ENCODE peak calls at places on chromosome 22, in seven cellular contexts. K is upper lobe of left lung; D is heart right ventricle; W is CD8-positive, alpha-beta memory T cell; H is OCI-LY7; E is left ventricle myocardium inferior; S is tibial nerve. Z is an unnamed sample. For H3K4me1, the result is how much of the 10 kb centered on the place peaks cover.

GRCh38 chr22:42313804-42314581 is 43.5 kb upstream of the TCF20 start:
- DNase-seq in H (peak), S (no peak), E (peak), K (no peak), W (no peak), D (no peak), Z (peak)

GRCh38 chr22:17931400-17931825 is 92.9 kb downstream of the MICAL3 start:
- DNase-seq in D (peak), W (no peak), E (peak), H (no peak), K (no peak), S (no peak), Z (peak)

GRCh38 chr22:36641902-36642640 is 61.5 kb downstream of the CACNG2 start:
- DNase-seq in D (no peak), K (no peak), E (no peak), H (no peak), S (no peak), W (no peak), Z (no peak)

GRCh38 chr22:48827904-48828555 is 999.6 kb downstream of the BRD1 start:
- DNase-seq in D (no peak), K (no peak), E (no peak), S (no peak), W (no peak), H (no peak), Z (peak)

GRCh38 chr22:46583571-46583970 is 36.6 kb upstream of the GRAMD4 start:
- DNase-seq in D (no peak), K (no peak), W (no peak), S (no peak), H (no peak), E (peak), Z (no peak)

GRCh38 chr22:20128619-20128901 is 3.0 kb upstream of the ZDHHC8 start:
- DNase-seq in K (no peak), S (no peak), H (no peak), D (no peak), W (no peak), E (no peak), Z (no peak)

GRCh38 chr22:27881404-27881803 is 37.7 kb downstream of the PITPNB start:
- DNase-seq in W (no peak), E (peak), K (no peak), S (no peak), H (no peak), D (no peak), Z (peak)

GRCh38 chr22:32079110-32080089 is 36.3 kb downstream of the SLC5A1 start:
- DNase-seq in W (no peak), K (no peak), S (no peak), E (no peak), H (no peak), D (no peak), Z (no peak)

GRCh38 chr22:19537941-19538488 is 13.8 kb upstream of the CLDN5 start:
- DNase-seq in W (no peak), S (no peak), K (no peak), E (no peak), D (no peak), H (no peak), Z (no peak)

GRCh38 chr22:36659762-36660509 is 43.6 kb downstream of the CACNG2 start:
- DNase-seq in K (peak), S (peak), E (peak), H (no peak), D (peak), W (no peak), Z (peak)

GRCh38 chr22:37338539-37339246 is 56.4 kb downstream of the CYTH4 start:
- DNase-seq in E (no peak), W (no peak), S (no peak), D (no peak), K (no peak), H (no peak), Z (no peak)

GRCh38 chr22:45976351-45977002 is 485 bp downstream of the WNT7B start:
- DNase-seq in S (no peak), H (no peak), W (no peak), E (no peak), K (peak), D (no peak), Z (no peak)

GRCh38 chr22:17742528-17742902 is 31.8 kb downstream of the BID start:
- DNase-seq in H (peak), E (peak), K (no peak), S (no peak), D (peak), W (peak), Z (no peak)

GRCh38 chr22:46062971-46063631 is 86.1 kb upstream of the WNT7B start:
- DNase-seq in S (peak), D (no peak), E (peak), H (no peak), W (no peak), K (no peak), Z (peak)

GRCh38 chr22:24516301-24516737 is 21.2 kb downstream of the UPB1 start:
- DNase-seq in E (no peak), K (no peak), H (no peak), W (no peak), D (no peak), S (no peak), Z (no peak)

GRCh38 chr22:44080936-44081853 is 57.1 kb downstream of the PARVB start:
- DNase-seq in E (peak), H (peak), D (peak), W (peak), S (peak), K (peak), Z (peak)

GRCh38 chr22:46428602-46429326 is 93.2 kb downstream of the TRMU start:
- DNase-seq in E (no peak), W (no peak), H (no peak), S (no peak), D (no peak), K (no peak), Z (no peak)

GRCh38 chr22:35687461-35687860 is 30.2 kb upstream of the APOL5 start:
- DNase-seq in D (no peak), K (no peak), W (no peak), H (no peak), E (no peak), S (no peak), Z (no peak)

GRCh38 chr22:33112606-33113005 is 54.4 kb upstream of the SYN3 start:
- DNase-seq in K (no peak), D (no peak), H (peak), S (no peak), E (no peak), W (no peak), Z (no peak)

GRCh38 chr22:40434745-40435144 is 64.4 kb downstream of the SGSM3 start:
- DNase-seq in K (no peak), H (no peak), D (no peak), E (no peak), W (no peak), S (no peak), Z (no peak)
- H3K4me1 ChIP-seq in K (under half), H (half or more), D (under half), E (under half), W (under half), S (under half), Z (under half)

GRCh38 chr22:26383968-26384576 is 45.0 kb upstream of the ASPHD2 start:
- DNase-seq in D (no peak), E (no peak), K (no peak), W (no peak), H (no peak), S (no peak), Z (no peak)

GRCh38 chr22:26377170-26377825 is 51.8 kb upstream of the ASPHD2 start:
- DNase-seq in H (no peak), E (no peak), D (no peak), S (no peak), K (no peak), W (no peak), Z (no peak)

GRCh38 chr22:26385164-26385563 is 43.9 kb upstream of the ASPHD2 start:
- DNase-seq in H (no peak), E (no peak), K (no peak), W (no peak), D (no peak), S (no peak), Z (no peak)

GRCh38 chr22:26374645-26375044 is 54.4 kb upstream of the ASPHD2 start:
- DNase-seq in D (no peak), S (no peak), W (no peak), E (no peak), H (no peak), K (no peak), Z (no peak)

GRCh38 chr22:26380072-26380471 is 49.0 kb upstream of the ASPHD2 start:
- DNase-seq in D (no peak), S (no peak), E (no peak), K (no peak), H (no peak), W (no peak), Z (no peak)
- H3K4me3 ChIP-seq in D (no peak), S (no peak), E (no peak), K (no peak), H (no peak), W (no peak), Z (no peak)

GRCh38 chr22:30332994-30333706 is 6.4 kb upstream of the TBC1D10A start:
- DNase-seq in H (no peak), S (no peak), W (no peak), E (no peak), D (no peak), K (no peak), Z (no peak)
- H3K4me1 ChIP-seq in H (under half), S (under half), W (under half), E (under half), D (under half), K (under half), Z (under half)

DNA sequence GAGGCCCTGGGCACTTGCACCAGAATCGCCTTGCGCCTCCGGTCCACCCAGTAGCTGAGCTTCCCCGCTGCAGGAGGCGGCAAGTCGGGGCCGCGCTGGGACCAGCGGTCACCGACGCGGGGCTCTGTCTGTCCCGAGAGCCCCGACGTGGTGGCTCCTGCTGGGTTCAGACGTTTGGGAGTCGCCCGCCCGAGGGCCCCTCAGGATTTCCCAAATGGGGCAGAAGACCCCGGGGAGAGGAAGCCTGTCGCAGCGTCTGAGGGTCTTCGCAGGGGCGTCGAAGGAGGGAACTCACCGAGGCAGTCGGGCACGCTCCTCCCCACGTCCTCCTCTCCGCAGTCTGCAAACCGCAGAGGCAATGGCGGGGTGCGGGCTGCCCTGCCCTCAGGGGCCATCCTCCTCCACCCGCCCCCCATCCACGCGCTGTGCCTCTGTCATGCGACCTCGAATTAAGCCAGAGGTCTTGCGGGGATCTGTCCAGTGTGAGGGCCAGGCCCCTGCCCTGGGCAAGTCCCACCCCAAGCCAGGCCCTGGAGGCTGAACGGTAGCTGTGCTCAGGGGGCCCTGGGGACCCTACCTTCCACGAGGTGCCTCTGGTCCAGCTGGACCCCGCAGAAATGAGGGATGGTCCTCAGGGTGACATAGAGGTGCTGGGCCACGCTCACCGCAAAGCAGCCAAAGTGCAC is 12.5 kb downstream of the IL17REL start:
- DNase-seq in S (no peak), K (peak), E (no peak), W (no peak), H (no peak), D (no peak), Z (no peak)
- H3K4me3 ChIP-seq in S (no peak), K (peak), E (peak), W (no peak), H (no peak), D (no peak), Z (peak)

GRCh38 chr22:21615731-21616130 is 14.1 kb downstream of the YDJC start:
- DNase-seq in H (no peak), K (no peak), D (no peak), S (no peak), E (no peak), W (no peak), Z (no peak)
- H3K4me1 ChIP-seq in H (under half), K (under half), D (under half), S (under half), E (under half), W (under half), Z (under half)

GRCh38 chr22:29314074-29314473 is 1.4 kb downstream of the RASL10A start:
- DNase-seq in H (no peak), S (no peak), K (no peak), E (no peak), D (no peak), W (no peak), Z (no peak)
- H3K4me3 ChIP-seq in H (no peak), S (no peak), K (no peak), E (peak), D (peak), W (no peak), Z (no peak)

GRCh38 chr22:23222875-23223565 is 42.7 kb downstream of the BCR start:
- DNase-seq in S (no peak), E (no peak), D (no peak), W (no peak), K (no peak), H (no peak), Z (no peak)

GRCh38 chr22:23222033-23222840 is 41.9 kb downstream of the BCR start:
- DNase-seq in S (no peak), K (no peak), W (no peak), D (no peak), E (no peak), H (no peak), Z (no peak)

GRCh38 chr22:23225337-23225723 is 45.0 kb downstream of the BCR start:
- DNase-seq in K (no peak), H (no peak), E (no peak), S (no peak), W (no peak), D (no peak), Z (no peak)

GRCh38 chr22:23225724-23226496 is 45.6 kb downstream of the BCR start:
- DNase-seq in W (no peak), H (no peak), E (peak), K (no peak), S (no peak), D (peak), Z (no peak)

DNA sequence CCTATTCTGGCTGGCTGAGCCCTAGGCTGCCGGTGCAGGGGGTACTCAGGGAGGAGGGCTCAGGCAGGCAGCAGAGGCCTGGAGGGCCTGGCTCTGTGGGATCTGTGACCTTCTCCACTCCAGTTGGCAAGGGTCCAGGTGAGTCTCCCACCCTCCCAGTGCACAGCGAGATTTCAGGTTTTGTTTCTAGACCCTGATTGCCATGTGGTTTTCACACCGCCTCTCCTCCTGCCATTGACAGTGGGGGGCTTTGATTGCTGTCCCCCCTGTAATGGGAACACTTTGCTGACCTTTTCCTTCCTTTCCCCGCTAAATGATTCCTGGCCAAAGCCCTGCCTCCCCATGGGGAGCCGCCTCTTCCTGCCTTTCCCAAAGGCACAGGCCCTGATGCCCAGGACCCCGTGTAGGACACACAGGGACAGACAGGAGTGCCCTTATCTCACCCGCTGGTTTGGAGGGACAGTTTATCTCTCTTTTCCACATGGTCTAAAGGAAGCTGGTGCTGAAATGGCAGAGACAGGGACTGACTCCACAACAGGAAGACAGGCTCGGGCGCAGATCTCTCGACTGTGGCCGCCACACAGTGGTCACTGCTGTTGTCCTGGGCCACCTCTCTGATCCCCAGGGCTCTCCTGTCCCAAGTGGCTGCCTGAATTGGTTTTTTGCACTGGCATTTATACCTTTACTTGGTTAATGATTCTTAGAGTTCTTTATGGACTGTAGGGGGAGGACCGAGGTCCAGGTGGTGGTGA is 43.4 kb downstream of the BCR start:
- DNase-seq in H (no peak), E (no peak), S (no peak), K (no peak), D (no peak), W (no peak), Z (no peak)
- H3K4me1 ChIP-seq in H (under half), E (half or more), S (half or more), K (half or more), D (half or more), W (half or more), Z (under half)

DNA sequence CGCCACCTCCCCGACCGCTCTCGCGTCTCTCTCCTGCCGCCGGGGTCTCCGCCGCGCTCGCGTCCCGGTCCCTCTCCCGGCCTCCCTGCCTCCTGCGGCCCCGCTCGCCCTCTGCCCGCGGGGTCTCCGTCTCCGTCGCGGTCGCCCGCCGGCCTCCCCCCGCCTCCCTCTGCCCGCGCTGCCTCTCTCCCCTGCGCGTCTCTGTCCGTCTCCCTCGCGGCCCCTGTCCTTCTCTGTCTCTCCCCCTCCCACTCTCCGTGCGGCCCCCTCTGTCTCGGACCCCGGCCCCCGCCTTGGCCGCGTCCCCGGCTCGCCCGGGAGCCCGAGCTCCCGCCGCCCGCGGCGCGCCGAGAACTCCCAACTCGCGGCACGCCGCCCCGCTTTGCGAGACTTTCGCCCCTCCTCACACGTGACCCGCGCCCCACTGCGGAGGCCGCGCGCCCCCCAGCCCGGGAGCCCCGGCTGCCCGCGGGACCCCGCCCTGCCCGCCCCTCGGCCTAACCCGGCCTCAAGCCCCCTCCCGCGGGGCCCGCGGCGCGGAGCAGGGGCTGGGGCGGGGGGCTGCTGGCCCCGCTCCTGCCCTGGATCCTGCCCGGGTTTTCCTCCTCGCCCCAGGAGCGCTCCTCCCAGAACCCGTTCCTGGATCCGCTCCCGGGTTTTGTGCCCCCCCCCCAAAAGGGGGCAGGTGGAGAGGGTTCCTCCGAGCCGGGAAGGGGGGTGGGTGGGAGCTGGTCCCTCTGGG is 702 bp upstream of the KCNJ4 start:
- DNase-seq in W (no peak), H (peak), E (no peak), D (no peak), S (no peak), K (no peak), Z (no peak)
- H3K4me3 ChIP-seq in W (no peak), H (peak), E (peak), D (peak), S (peak), K (peak), Z (peak)

Z was measured in breast epithelium.